ENCODE peak calls at places on chromosomes 6 and 20, in seven cellular contexts. V is dorsolateral prefrontal cortex; D is HepG2; A is SJSA1; H is breast epithelium; Q is foreskin keratinocyte; Y is CD8-positive, alpha-beta memory T cell. B is an unnamed sample.

GRCh38 chr20:14264869-14265268 is 72.5 kb downstream of the FLRT3 start:
- DNase-seq in A (no peak), V (no peak), Q (peak), Y (no peak), H (no peak), D (peak), B (no peak)

GRCh38 chr20:21521596-21522478 is 8.0 kb upstream of the NKX2-2 start:
- DNase-seq in V (no peak), D (no peak), A (peak), H (no peak), Y (no peak), Q (no peak), B (no peak)

GRCh38 chr6:144063744-144064401 is 31.5 kb downstream of the SF3B5 start:
- DNase-seq in H (peak), Q (no peak), D (peak), A (peak), Y (peak), V (peak), B (peak)

GRCh38 chr6:8837343-8837742 is 402.0 kb upstream of the SLC35B3 start:
- DNase-seq in Q (no peak), D (no peak), A (no peak), H (no peak), Y (no peak), V (no peak), B (no peak)

GRCh38 chr6:28943557-28944411 is 20.0 kb upstream of the TRIM27 start:
- DNase-seq in D (peak), H (peak), Q (peak), V (peak), Y (peak), A (peak), B (no peak)

GRCh38 chr6:10170816-10171215 is 244.1 kb downstream of the TFAP2A start:
- DNase-seq in A (no peak), H (no peak), V (no peak), Y (no peak), Q (no peak), D (no peak), B (no peak)

GRCh38 chr6:439681-440167 is 48.2 kb downstream of the IRF4 start:
- DNase-seq in Q (no peak), A (no peak), H (no peak), V (no peak), Y (no peak), D (no peak), B (no peak)

GRCh38 chr6:90885611-90886056 is 298.8 kb upstream of the MAP3K7 start:
- DNase-seq in Y (no peak), V (no peak), Q (peak), H (no peak), A (no peak), D (no peak), B (no peak)

GRCh38 chr6:165439928-165440554 is 130.6 kb upstream of the C6orf118 start:
- DNase-seq in Y (no peak), A (no peak), Q (peak), H (no peak), V (no peak), D (peak), B (no peak)

GRCh38 chr6:44498436-44498835 is 110.9 kb downstream of the CDC5L start:
- DNase-seq in H (no peak), Q (no peak), D (no peak), V (no peak), Y (no peak), A (no peak), B (no peak)

GRCh38 chr6:72950114-72950860 is 275.0 kb downstream of the KHDC1L start:
- DNase-seq in V (no peak), D (peak), Y (no peak), A (no peak), Q (peak), H (no peak), B (no peak)

GRCh38 chr20:59253779-59254319 is 46.6 kb upstream of the EDN3 start:
- DNase-seq in D (no peak), V (no peak), A (no peak), Q (no peak), H (no peak), Y (peak), B (peak)

GRCh38 chr20:19782669-19783068 is 24.6 kb downstream of the RIN2 start:
- DNase-seq in Y (no peak), D (no peak), H (no peak), V (no peak), A (no peak), Q (no peak), B (no peak)

GRCh38 chr6:75203721-75204120 is 2.1 kb downstream of the COL12A1 start:
- DNase-seq in Q (peak), V (no peak), Y (no peak), H (no peak), A (no peak), D (no peak), B (no peak)

GRCh38 chr6:160247457-160247883 is 11.2 kb downstream of the SLC22A2 start:
- DNase-seq in V (no peak), D (no peak), Q (no peak), Y (no peak), H (no peak), A (no peak), B (no peak)

GRCh38 chr6:85677243-85677956 is 34.7 kb upstream of the SYNCRIP start:
- DNase-seq in Y (no peak), V (no peak), D (no peak), A (no peak), Q (no peak), H (no peak), B (no peak)

GRCh38 chr20:53175135-53175780 is 203.1 kb downstream of the TSHZ2 start:
- DNase-seq in D (no peak), H (no peak), Q (no peak), A (no peak), Y (no peak), V (no peak), B (no peak)

GRCh38 chr6:147750420-147750819 is 241.9 kb downstream of the SAMD5 start:
- DNase-seq in D (no peak), Q (no peak), Y (no peak), H (no peak), A (no peak), V (no peak), B (no peak)

GRCh38 chr6:126574301-126574700 is 234.4 kb downstream of the CENPW start:
- DNase-seq in A (no peak), V (no peak), H (no peak), Y (no peak), D (no peak), Q (no peak), B (no peak)
- H3K27ac ChIP-seq in A (no peak), V (no peak), H (no peak), Y (no peak), D (no peak), Q (no peak), B (no peak)

DNA sequence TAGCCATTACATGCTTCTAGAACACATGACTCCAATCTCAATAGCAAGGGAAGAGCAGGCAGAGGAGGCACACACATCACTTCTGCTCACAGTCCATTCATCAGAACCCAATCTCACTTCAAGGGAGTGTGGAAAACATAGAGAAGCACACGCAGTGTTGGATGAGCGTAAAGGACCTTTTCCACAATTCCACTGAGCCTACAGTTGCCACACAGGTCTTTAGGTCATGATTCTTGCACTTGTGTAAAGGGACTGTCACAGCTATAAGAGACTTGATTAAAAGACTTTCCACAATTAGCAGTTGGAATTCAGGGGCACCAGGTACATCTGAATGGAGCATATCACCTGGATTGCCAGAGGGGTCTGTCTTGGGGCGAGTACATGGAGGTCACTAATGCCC is 86.2 kb downstream of the TBC1D7 start:
- DNase-seq in V (no peak), Y (no peak), A (no peak), Q (no peak), H (no peak), D (no peak), B (no peak)
- H3K27ac ChIP-seq in V (no peak), Y (no peak), A (no peak), Q (no peak), H (no peak), D (no peak), B (no peak)

GRCh38 chr6:2634151-2634964 is 116.4 kb downstream of the MYLK4 start:
- DNase-seq in A (peak), Y (peak), H (peak), Q (peak), V (peak), D (peak), B (peak)
- H3K27ac ChIP-seq in A (peak), Y (no peak), H (peak), Q (peak), V (peak), D (no peak), B (no peak)

GRCh38 chr20:41726727-41727126 is 108.5 kb upstream of the CHD6 start:
- DNase-seq in V (no peak), D (no peak), Y (no peak), Q (no peak), H (no peak), A (no peak), B (no peak)
- H3K27ac ChIP-seq in V (no peak), D (no peak), Y (no peak), Q (no peak), H (no peak), A (no peak), B (no peak)

GRCh38 chr6:142015011-142015410 is 117.7 kb upstream of the GJE1 start:
- DNase-seq in V (no peak), D (no peak), A (no peak), H (no peak), Q (no peak), Y (no peak), B (no peak)
- H3K27ac ChIP-seq in V (no peak), D (no peak), A (peak), H (no peak), Q (peak), Y (no peak), B (no peak)

GRCh38 chr6:119308048-119308570 is 41.5 kb downstream of the MAN1A1 start:
- DNase-seq in Q (peak), V (no peak), H (no peak), A (no peak), D (peak), Y (no peak), B (no peak)
- H3K27ac ChIP-seq in Q (peak), V (no peak), H (no peak), A (no peak), D (peak), Y (peak), B (no peak)

B was measured in DND-41.